ENCODE peak calls at places on chromosomes 11 and 22, in five cellular contexts. One of them, this sample, is unnamed. For H3K4me1, the result is how much of the 10 kb centered on the place peaks cover.

GRCh38 chr11:133966924-133967598 is 10.3 kb upstream of the IGSF9B start:
- DNase-seq in HCT116: no peak
- DNase-seq in neural progenitor cell: peak
- DNase-seq in GM23248: peak
- DNase-seq in GM23338: peak
- DNase-seq in this sample: no peak

GRCh38 chr11:110076388-110076965 is 16.7 kb upstream of the ZC3H12C start:
- DNase-seq in neural progenitor cell: no peak
- DNase-seq in HCT116: no peak
- DNase-seq in GM23248: peak
- DNase-seq in GM23338: peak
- DNase-seq in this sample: peak

GRCh38 chr22:17926516-17926915 is 97.8 kb downstream of the MICAL3 start:
- DNase-seq in GM23338: no peak
- DNase-seq in GM23248: no peak
- DNase-seq in neural progenitor cell: no peak
- DNase-seq in HCT116: no peak
- DNase-seq in this sample: no peak

GRCh38 chr22:39223091-39223710 is 21.6 kb downstream of the PDGFB start:
- DNase-seq in neural progenitor cell: peak
- DNase-seq in GM23338: no peak
- DNase-seq in HCT116: no peak
- DNase-seq in GM23248: no peak
- DNase-seq in this sample: no peak

GRCh38 chr11:103091024-103091423 is 936 bp downstream of the DCUN1D5 start:
- DNase-seq in neural progenitor cell: peak
- DNase-seq in GM23338: peak
- DNase-seq in GM23248: peak
- DNase-seq in HCT116: no peak
- DNase-seq in this sample: peak

GRCh38 chr11:103532133-103532788 is 423.0 kb downstream of the DYNC2H1 start:
- DNase-seq in GM23248: peak
- DNase-seq in neural progenitor cell: no peak
- DNase-seq in HCT116: no peak
- DNase-seq in GM23338: no peak
- DNase-seq in this sample: no peak

GRCh38 chr11:10818594-10818993 is 9.9 kb upstream of the EIF4G2 start:
- DNase-seq in GM23338: no peak
- DNase-seq in GM23248: peak
- DNase-seq in neural progenitor cell: no peak
- DNase-seq in HCT116: no peak
- DNase-seq in this sample: peak

GRCh38 chr22:22005945-22006595 is 23.5 kb upstream of the TOP3B start:
- DNase-seq in HCT116: no peak
- DNase-seq in GM23248: no peak
- DNase-seq in GM23338: no peak
- DNase-seq in neural progenitor cell: no peak
- DNase-seq in this sample: no peak

GRCh38 chr22:40819741-40820140 is 595 bp upstream of the SLC25A17 start:
- DNase-seq in GM23248: peak
- DNase-seq in GM23338: peak
- DNase-seq in neural progenitor cell: peak
- DNase-seq in HCT116: no peak
- DNase-seq in this sample: no peak

GRCh38 chr11:69912911-69913451 is 93.8 kb upstream of the FGF3 start:
- DNase-seq in neural progenitor cell: peak
- DNase-seq in GM23248: peak
- DNase-seq in HCT116: no peak
- DNase-seq in GM23338: peak
- DNase-seq in this sample: no peak

GRCh38 chr22:29635734-29636357 is 32.4 kb downstream of the NF2 start:
- DNase-seq in HCT116: peak
- DNase-seq in GM23338: peak
- DNase-seq in GM23248: peak
- DNase-seq in neural progenitor cell: peak
- DNase-seq in this sample: peak

GRCh38 chr11:7272373-7272772 is 20.7 kb downstream of the SYT9 start:
- DNase-seq in neural progenitor cell: no peak
- DNase-seq in GM23248: peak
- DNase-seq in GM23338: peak
- DNase-seq in HCT116: no peak
- DNase-seq in this sample: no peak

GRCh38 chr11:12845739-12846358 is 163.3 kb upstream of the RASSF10 start:
- DNase-seq in HCT116: no peak
- DNase-seq in neural progenitor cell: peak
- DNase-seq in GM23248: peak
- DNase-seq in GM23338: peak
- DNase-seq in this sample: peak

GRCh38 chr11:70364745-70365535 is 33.4 kb upstream of the CTTN start:
- DNase-seq in GM23248: no peak
- DNase-seq in GM23338: no peak
- DNase-seq in HCT116: no peak
- DNase-seq in neural progenitor cell: no peak
- DNase-seq in this sample: no peak

GRCh38 chr11:121671276-121672168 is 218.8 kb upstream of the SORL1-AS1 start:
- DNase-seq in neural progenitor cell: no peak
- DNase-seq in GM23338: no peak
- DNase-seq in HCT116: no peak
- DNase-seq in GM23248: peak
- DNase-seq in this sample: peak

GRCh38 chr11:121672630-121673487 is 220.1 kb upstream of the SORL1-AS1 start:
- DNase-seq in neural progenitor cell: no peak
- DNase-seq in GM23248: peak
- DNase-seq in HCT116: no peak
- DNase-seq in GM23338: no peak
- DNase-seq in this sample: peak

GRCh38 chr11:121665211-121665838 is 212.6 kb upstream of the SORL1-AS1 start:
- DNase-seq in GM23248: no peak
- DNase-seq in GM23338: no peak
- DNase-seq in neural progenitor cell: no peak
- DNase-seq in HCT116: no peak
- DNase-seq in this sample: no peak

GRCh38 chr11:121670792-121671275 is 218.1 kb upstream of the SORL1-AS1 start:
- DNase-seq in GM23338: no peak
- DNase-seq in GM23248: peak
- DNase-seq in neural progenitor cell: no peak
- DNase-seq in HCT116: no peak
- DNase-seq in this sample: peak

DNA sequence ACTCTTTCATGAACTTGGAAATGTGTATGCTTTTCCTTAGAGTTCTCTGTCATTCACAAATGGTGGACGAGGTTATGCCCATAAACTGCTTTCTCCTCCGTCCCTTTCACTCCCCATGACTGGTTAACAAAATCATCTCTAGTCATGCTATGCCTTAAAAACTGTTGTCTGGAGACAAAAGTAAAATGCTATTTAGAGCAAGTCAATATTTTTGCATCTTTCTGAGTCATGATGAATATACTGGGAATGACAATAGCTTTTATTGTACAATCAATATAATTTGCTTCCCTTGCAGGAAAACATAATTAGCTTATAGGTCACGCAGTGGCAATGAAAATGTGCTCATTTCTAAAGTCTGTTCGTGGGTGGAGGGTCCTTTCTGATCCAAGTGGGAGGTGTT is 216.7 kb upstream of the SORL1-AS1 start:
- DNase-seq in GM23248: peak
- DNase-seq in neural progenitor cell: no peak
- DNase-seq in GM23338: no peak
- DNase-seq in HCT116: no peak
- DNase-seq in this sample: no peak
- TF ChIP-seq EZH2phosphoT487 in GM23248: no peak
- TF ChIP-seq EZH2phosphoT487 in neural progenitor cell: no peak
- TF ChIP-seq EZH2phosphoT487 in GM23338: no peak
- TF ChIP-seq EZH2phosphoT487 in HCT116: no peak
- TF ChIP-seq EZH2phosphoT487 in this sample: no peak

DNA sequence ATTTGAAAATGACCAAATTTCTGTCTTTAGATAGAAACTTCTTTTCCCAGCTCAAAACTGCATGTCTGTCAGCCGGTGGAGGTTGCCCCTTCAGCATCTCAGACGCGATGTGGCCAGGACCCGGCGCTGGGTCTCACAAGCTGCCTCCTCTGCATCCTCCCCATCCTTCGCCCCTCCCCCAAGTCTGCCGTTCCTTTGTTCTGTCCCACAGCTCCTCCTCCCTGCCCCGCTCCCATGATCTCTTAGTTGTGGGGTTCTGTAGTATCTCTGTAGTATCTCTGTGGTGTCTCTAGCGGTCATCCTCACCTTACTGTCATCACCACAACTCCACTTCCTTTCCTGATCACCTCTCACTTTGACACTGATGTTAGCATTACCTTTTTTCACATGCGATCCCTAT is 49.9 kb downstream of the TRAF6 start:
- DNase-seq in HCT116: no peak
- DNase-seq in GM23338: peak
- DNase-seq in GM23248: no peak
- DNase-seq in neural progenitor cell: peak
- DNase-seq in this sample: no peak
- H3K4me1 ChIP-seq in HCT116: under half
- H3K4me1 ChIP-seq in GM23338: under half
- H3K4me1 ChIP-seq in GM23248: under half
- H3K4me1 ChIP-seq in neural progenitor cell: under half
- H3K4me1 ChIP-seq in this sample: under half

GRCh38 chr11:42572231-42572610 is 739.6 kb upstream of the API5 start:
- DNase-seq in neural progenitor cell: no peak
- DNase-seq in GM23248: no peak
- DNase-seq in GM23338: no peak
- DNase-seq in HCT116: no peak
- DNase-seq in this sample: no peak

GRCh38 chr11:42571486-42572230 is 740.1 kb upstream of the API5 start:
- DNase-seq in HCT116: no peak
- DNase-seq in GM23248: no peak
- DNase-seq in GM23338: no peak
- DNase-seq in neural progenitor cell: no peak
- DNase-seq in this sample: no peak

DNA sequence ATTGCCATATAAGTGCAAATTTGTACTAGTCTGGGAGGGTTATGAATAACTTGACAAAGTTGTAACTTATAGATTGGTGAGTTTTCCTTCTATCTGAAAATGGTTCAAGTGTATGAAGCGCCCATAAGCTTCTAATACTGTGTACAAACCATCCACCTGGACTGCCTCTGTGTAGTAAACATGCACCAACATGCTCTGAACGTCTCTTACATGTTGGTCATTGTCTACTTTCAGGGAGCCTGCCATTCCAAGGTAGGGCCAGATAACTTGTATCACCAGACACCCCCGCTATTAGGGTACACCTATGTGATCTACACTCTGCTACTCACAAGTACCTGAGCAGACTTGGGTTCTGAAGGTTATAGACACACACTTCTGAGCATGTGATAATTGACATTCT is 735.5 kb upstream of the API5 start:
- DNase-seq in neural progenitor cell: no peak
- DNase-seq in GM23248: no peak
- DNase-seq in GM23338: no peak
- DNase-seq in HCT116: no peak
- DNase-seq in this sample: no peak
- TF ChIP-seq EZH2phosphoT487 in neural progenitor cell: no peak
- TF ChIP-seq EZH2phosphoT487 in GM23248: no peak
- TF ChIP-seq EZH2phosphoT487 in GM23338: no peak
- TF ChIP-seq EZH2phosphoT487 in HCT116: no peak
- TF ChIP-seq EZH2phosphoT487 in this sample: no peak

DNA sequence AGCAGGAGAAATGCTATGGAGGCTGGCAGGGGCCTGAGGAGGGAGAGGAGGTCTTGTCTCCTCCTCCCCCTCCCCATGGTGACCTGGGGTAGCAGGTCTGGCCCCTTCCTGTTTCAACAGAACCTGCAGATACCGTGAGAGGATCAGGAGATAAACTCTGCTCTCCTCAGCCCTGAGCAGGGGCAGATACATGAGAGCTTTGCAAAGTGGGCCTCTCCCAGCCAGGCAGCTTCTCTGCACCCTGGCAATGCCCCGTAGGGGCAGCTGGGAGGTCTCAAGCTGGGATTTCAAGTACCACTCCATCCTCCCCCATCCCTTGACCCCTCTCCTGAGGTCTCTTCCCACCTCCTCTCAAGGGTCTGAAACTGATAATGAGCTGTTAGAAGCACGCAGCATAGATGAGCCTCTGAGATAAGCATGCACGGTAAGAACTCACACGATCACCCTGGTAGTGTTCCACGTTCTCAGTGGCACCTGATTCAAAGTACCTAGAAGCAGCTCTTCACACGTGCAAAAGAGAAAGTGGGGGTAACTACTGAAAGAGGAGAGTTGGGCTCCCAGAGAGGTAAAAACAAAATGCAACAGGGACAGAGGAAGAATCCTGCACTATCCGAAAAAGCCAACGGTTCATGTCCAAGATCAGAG is 4.9 kb upstream of the CCDC86 start:
- DNase-seq in GM23248: no peak
- DNase-seq in neural progenitor cell: no peak
- DNase-seq in GM23338: no peak
- DNase-seq in HCT116: no peak
- DNase-seq in this sample: no peak
- H3K4me1 ChIP-seq in GM23248: under half
- H3K4me1 ChIP-seq in neural progenitor cell: under half
- H3K4me1 ChIP-seq in GM23338: under half
- H3K4me1 ChIP-seq in HCT116: under half
- H3K4me1 ChIP-seq in this sample: under half

DNA sequence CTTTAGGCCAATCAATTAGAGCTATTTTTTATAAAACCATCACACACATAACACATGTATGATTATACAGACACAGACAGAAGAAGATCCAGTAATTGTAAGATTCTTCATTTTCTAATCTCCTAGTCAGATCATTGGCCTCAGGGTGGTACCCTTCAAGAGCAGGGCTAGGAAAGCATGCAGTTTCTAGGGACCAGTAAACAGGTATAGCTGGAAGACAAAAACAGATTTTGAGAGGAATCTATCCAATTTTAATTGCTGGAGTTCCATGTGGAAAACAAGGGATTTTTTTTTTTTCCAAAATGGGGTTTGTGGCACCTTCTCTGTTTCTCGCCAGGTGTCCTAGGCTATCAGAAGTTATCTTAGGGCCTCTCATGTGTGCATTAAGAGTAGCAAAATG is 29.6 kb downstream of the METTL15 start:
- DNase-seq in GM23248: no peak
- DNase-seq in GM23338: peak
- DNase-seq in HCT116: no peak
- DNase-seq in neural progenitor cell: no peak
- DNase-seq in this sample: no peak
- TF ChIP-seq EZH2phosphoT487 in GM23248: no peak
- TF ChIP-seq EZH2phosphoT487 in GM23338: no peak
- TF ChIP-seq EZH2phosphoT487 in HCT116: no peak
- TF ChIP-seq EZH2phosphoT487 in neural progenitor cell: no peak
- TF ChIP-seq EZH2phosphoT487 in this sample: no peak